ENCODE peak calls at places on chromosomes 11 and 22, in six cellular contexts. T, C, B, W, I and Z are unnamed samples. For H3K4me1, the result is how much of the 10 kb centered on the place peaks cover.

GRCh38 chr11:85710912-85711311 is 24.9 kb upstream of the CCDC89 start:
- DNase-seq in T (peak), C (no peak), B (no peak), W (no peak), I (no peak), Z (no peak)

GRCh38 chr22:46508391-46508999 is 28.9 kb downstream of the CELSR1 start:
- DNase-seq in T (peak), C (no peak), B (no peak), W (peak), I (no peak), Z (peak)

GRCh38 chr11:134757633-134758032 is 345.6 kb upstream of the B3GAT1 start:
- DNase-seq in T (no peak), C (no peak), B (no peak), W (no peak), I (no peak), Z (no peak)

GRCh38 chr11:124069429-124070401 is 28.6 kb upstream of the OR10G7 start:
- DNase-seq in T (peak), C (peak), B (peak), W (peak), I (peak), Z (no peak)

GRCh38 chr11:62449451-62449851 is 30.6 kb downstream of the SCGB1A1 start:
- DNase-seq in T (no peak), C (no peak), B (no peak), W (peak), I (no peak), Z (peak)

GRCh38 chr22:42997577-42997976 is 17.4 kb downstream of the PACSIN2 start:
- DNase-seq in T (no peak), C (no peak), B (no peak), W (peak), I (no peak), Z (no peak)

GRCh38 chr11:28756977-28757376 is 648.8 kb downstream of the METTL15 start:
- DNase-seq in T (no peak), C (no peak), B (no peak), W (peak), I (no peak), Z (no peak)

GRCh38 chr11:432501-433100 is 9.2 kb downstream of the ANO9 start:
- DNase-seq in T (no peak), C (no peak), B (no peak), W (no peak), I (peak), Z (no peak)

GRCh38 chr11:117875397-117876048 is 935 bp downstream of the FXYD6 start:
- DNase-seq in T (no peak), C (no peak), B (no peak), W (no peak), I (peak), Z (no peak)

GRCh38 chr11:43944761-43945311 is 2.4 kb downstream of the C11orf96 start:
- DNase-seq in T (peak), C (peak), B (no peak), W (peak), I (peak), Z (peak)

GRCh38 chr22:36616682-36617081 is 86.9 kb downstream of the CACNG2 start:
- DNase-seq in T (no peak), C (no peak), B (no peak), W (no peak), I (no peak), Z (no peak)

GRCh38 chr22:28128827-28129226 is 209.8 kb upstream of the PITPNB start:
- DNase-seq in T (no peak), C (no peak), B (no peak), W (no peak), I (no peak), Z (no peak)

GRCh38 chr11:68581439-68581838 is 102.9 kb upstream of the GAL start:
- DNase-seq in T (no peak), C (no peak), B (no peak), W (no peak), I (no peak), Z (no peak)

GRCh38 chr11:132278801-132279574 is 908.6 kb downstream of the NTM start:
- DNase-seq in T (peak), C (no peak), B (no peak), W (peak), I (no peak), Z (no peak)

DNA sequence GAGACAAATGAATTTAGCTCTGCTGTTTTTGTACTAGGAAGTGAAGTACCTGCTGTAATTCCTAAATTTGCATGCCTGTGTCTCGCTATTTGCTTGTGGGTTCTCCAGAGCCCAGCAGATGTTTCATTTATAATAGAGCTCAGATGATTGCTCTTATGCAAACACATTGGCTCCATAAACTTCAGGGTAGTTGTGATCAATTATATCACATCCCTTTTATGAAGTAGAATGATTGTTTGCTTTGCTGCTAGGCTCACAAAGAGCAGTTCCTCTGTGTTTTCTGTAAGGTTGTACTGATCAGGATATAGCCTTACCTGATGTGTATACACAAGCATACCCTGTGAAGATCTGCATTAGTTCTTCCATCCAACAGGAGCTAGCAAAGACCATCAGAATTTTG is 64.1 kb downstream of the C11orf87 start:
- DNase-seq in T (no peak), C (no peak), B (no peak), W (no peak), I (no peak), Z (no peak)
- H2AFZ ChIP-seq in T (no peak), C (no peak), B (no peak), W (no peak), I (no peak), Z (no peak)

GRCh38 chr11:18722293-18722637 is 3.7 kb downstream of the IGSF22 start:
- DNase-seq in T (no peak), C (no peak), B (no peak), W (no peak), I (no peak), Z (peak)
- H3K4me1 ChIP-seq in T (under half), C (under half), B (under half), W (under half), I (under half), Z (under half)

GRCh38 chr11:70740475-70740825 is 342.1 kb downstream of the CTTN start:
- DNase-seq in T (no peak), C (no peak), B (no peak), W (no peak), I (no peak), Z (peak)
- H3K4me3 ChIP-seq in T (no peak), C (no peak), B (no peak), W (no peak), I (no peak), Z (no peak)

DNA sequence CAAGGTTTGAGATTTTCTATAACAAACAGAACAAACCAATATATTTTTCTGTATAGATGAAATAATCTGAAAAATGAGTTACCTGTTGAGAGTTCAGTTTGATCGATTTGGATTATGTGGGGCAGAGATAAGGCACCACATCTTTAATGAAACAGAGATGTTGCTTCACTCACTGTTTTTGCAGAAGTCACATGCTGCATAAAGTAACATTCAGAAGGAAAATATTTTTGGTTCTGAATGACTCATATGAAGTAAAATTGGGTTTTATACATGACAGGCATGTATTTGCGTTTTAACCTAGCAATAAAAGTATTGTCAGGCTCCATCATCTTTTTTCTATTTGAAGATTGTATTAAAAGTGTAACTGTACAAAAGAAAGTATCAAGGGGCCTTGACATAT is 77.8 kb downstream of the BBOX1 start:
- DNase-seq in T (no peak), C (no peak), B (no peak), W (peak), I (no peak), Z (peak)
- H2AFZ ChIP-seq in T (no peak), C (no peak), B (no peak), W (no peak), I (no peak), Z (no peak)

GRCh38 chr11:45058344-45058743 is 88.1 kb upstream of the PRDM11 start:
- DNase-seq in T (no peak), C (no peak), B (no peak), W (no peak), I (no peak), Z (no peak)
- H3K4me1 ChIP-seq in T (under half), C (under half), B (under half), W (under half), I (under half), Z (under half)

GRCh38 chr11:9577551-9577950 is 4.1 kb downstream of the WEE1 start:
- DNase-seq in T (no peak), C (no peak), B (no peak), W (no peak), I (no peak), Z (no peak)
- H3K4me3 ChIP-seq in T (no peak), C (peak), B (no peak), W (peak), I (peak), Z (peak)

GRCh38 chr22:29476116-29476515 is 3.9 kb upstream of the NEFH start:
- DNase-seq in T (no peak), C (no peak), B (no peak), W (no peak), I (no peak), Z (no peak)
- H2AFZ ChIP-seq in T (no peak), C (no peak), B (no peak), W (no peak), I (no peak), Z (no peak)

GRCh38 chr22:44029069-44029468 is 5.0 kb downstream of the PARVB start:
- DNase-seq in T (no peak), C (no peak), B (no peak), W (no peak), I (no peak), Z (no peak)
- H3K4me1 ChIP-seq in T (under half), C (under half), B (under half), W (under half), I (under half), Z (under half)

DNA sequence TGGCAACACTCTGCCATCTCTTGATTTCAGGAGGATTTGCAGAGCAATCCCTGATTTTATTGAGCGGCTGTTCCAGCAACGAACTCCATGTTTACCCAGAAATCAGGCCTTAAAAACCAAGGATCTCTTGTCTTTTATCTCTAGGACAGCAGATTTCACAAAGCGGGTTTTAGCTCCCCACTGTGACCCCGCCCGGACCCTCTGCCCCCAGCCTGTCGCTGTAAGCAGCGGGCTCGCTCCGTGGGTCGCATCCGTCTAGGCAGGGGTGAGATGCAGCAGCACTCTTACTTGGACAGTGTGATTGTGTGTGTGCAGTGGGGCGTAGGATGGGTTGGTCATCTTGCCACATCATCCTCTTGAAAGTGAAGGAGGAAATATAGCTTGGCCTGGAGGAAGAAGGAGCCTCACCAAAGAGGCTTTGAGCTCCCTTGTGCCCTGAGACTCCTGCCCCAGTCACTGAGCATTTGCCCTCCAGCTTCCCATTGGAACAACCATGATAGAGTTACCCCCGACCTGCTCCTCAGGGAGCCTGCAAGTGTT is 189.1 kb upstream of the TBCEL start:
- DNase-seq in T (no peak), C (no peak), B (no peak), W (no peak), I (no peak), Z (no peak)
- H3K4me3 ChIP-seq in T (no peak), C (no peak), B (no peak), W (no peak), I (no peak), Z (no peak)

GRCh38 chr11:60923800-60924109 is 505 bp upstream of the TMEM132A start:
- DNase-seq in T (no peak), C (no peak), B (no peak), W (no peak), I (no peak), Z (no peak)

GRCh38 chr11:60924906-60925684 is 835 bp downstream of the TMEM132A start:
- DNase-seq in T (no peak), C (no peak), B (no peak), W (peak), I (peak), Z (peak)

GRCh38 chr11:60922906-60923305 is 1.4 kb upstream of the TMEM132A start:
- DNase-seq in T (no peak), C (no peak), B (no peak), W (no peak), I (no peak), Z (peak)

GRCh38 chr11:60923326-60923725 is 934 bp upstream of the TMEM132A start:
- DNase-seq in T (no peak), C (no peak), B (no peak), W (no peak), I (peak), Z (peak)

GRCh38 chr11:60924110-60924905 is at the start of gene TMEM132A:
- DNase-seq in T (peak), C (peak), B (peak), W (peak), I (peak), Z (peak)
- H2AFZ ChIP-seq in T (peak), C (no peak), B (no peak), W (peak), I (peak), Z (peak)